ENCODE peak calls at places on chromosomes 11 and 22, in six cellular contexts. F, Z, K, O, E and V are unnamed samples. For H3K36me3, the result is how much of the 10 kb centered on the place peaks cover.

GRCh38 chr11:12177739-12178338 is 67.4 kb downstream of the MICAL2 start:
- DNase-seq in O (no peak), F (no peak), K (no peak), Z (peak), E (no peak), V (no peak)

GRCh38 chr11:12235945-12236743 is 125.8 kb downstream of the MICAL2 start:
- DNase-seq in O (peak), Z (peak), E (peak), F (no peak), K (peak), V (peak)

GRCh38 chr11:77372736-77373135 is 71.2 kb upstream of the GDPD4 start:
- DNase-seq in E (no peak), Z (no peak), O (no peak), F (no peak), K (no peak), V (no peak)

GRCh38 chr22:46067159-46068111 is 82.9 kb upstream of the PPARA start:
- DNase-seq in O (no peak), E (no peak), F (no peak), Z (no peak), K (peak), V (peak)

GRCh38 chr11:19193916-19194315 is 7.9 kb downstream of the CSRP3 start:
- DNase-seq in F (no peak), E (no peak), Z (no peak), K (peak), O (no peak), V (no peak)

GRCh38 chr11:59273008-59273841 is 60.5 kb upstream of the MPEG1 start:
- DNase-seq in F (peak), O (no peak), Z (no peak), K (no peak), E (no peak), V (peak)

GRCh38 chr22:41290262-41291221 is 4.6 kb upstream of the RANGAP1 start:
- DNase-seq in E (no peak), Z (peak), O (no peak), K (peak), F (no peak), V (no peak)

GRCh38 chr22:41380993-41381328 is 781 bp upstream of the TEF start:
- DNase-seq in O (no peak), Z (no peak), E (peak), F (peak), K (peak), V (peak)

GRCh38 chr11:35994421-35994820 is 50.6 kb downstream of the LDLRAD3 start:
- DNase-seq in E (no peak), O (no peak), K (no peak), Z (no peak), F (no peak), V (no peak)

GRCh38 chr22:27906241-27906640 is 12.8 kb downstream of the PITPNB start:
- DNase-seq in O (no peak), F (no peak), E (no peak), Z (no peak), K (no peak), V (no peak)

GRCh38 chr11:74321487-74322188 is 10.2 kb upstream of the P4HA3 start:
- DNase-seq in Z (peak), F (peak), K (peak), O (peak), E (no peak), V (peak)

GRCh38 chr11:13205446-13205845 is 72.1 kb upstream of the BMAL1 start:
- DNase-seq in Z (no peak), O (no peak), F (no peak), K (peak), E (no peak), V (no peak)

GRCh38 chr11:11408436-11409221 is 55.6 kb upstream of the CSNK2A3 start:
- DNase-seq in Z (no peak), F (no peak), O (no peak), E (no peak), K (no peak), V (no peak)

GRCh38 chr11:28448186-28448585 is 340.0 kb downstream of the METTL15 start:
- DNase-seq in F (no peak), O (no peak), Z (no peak), K (no peak), E (no peak), V (no peak)

GRCh38 chr11:13329670-13330401 is 52.2 kb downstream of the BMAL1 start:
- DNase-seq in O (no peak), F (no peak), E (no peak), K (no peak), Z (no peak), V (no peak)

GRCh38 chr11:95089620-95090542 is at the start of gene ENDOD1:
- DNase-seq in Z (peak), E (no peak), F (peak), O (no peak), K (peak), V (peak)

GRCh38 chr11:93123351-93123898 is 74.4 kb downstream of the SLC36A4 start:
- DNase-seq in Z (no peak), E (no peak), K (peak), O (no peak), F (peak), V (peak)

GRCh38 chr11:35688023-35688422 is 25.4 kb downstream of the TRIM44 start:
- DNase-seq in O (no peak), K (peak), E (no peak), F (no peak), Z (peak), V (no peak)

GRCh38 chr11:104970756-104971155 is 2.4 kb upstream of the CASP4 start:
- DNase-seq in E (no peak), O (no peak), Z (no peak), K (peak), F (no peak), V (no peak)

GRCh38 chr22:44309137-44309536 is 3.6 kb downstream of the SHISAL1 start:
- DNase-seq in K (peak), O (no peak), E (peak), Z (no peak), F (peak), V (no peak)

GRCh38 chr11:9758676-9759518 is 95.0 kb downstream of the SWAP70 start:
- DNase-seq in F (peak), O (no peak), E (peak), Z (peak), K (peak), V (peak)

GRCh38 chr11:11993814-11994213 is 14.6 kb downstream of the DKK3 start:
- DNase-seq in Z (peak), E (peak), O (no peak), K (peak), F (no peak), V (no peak)

GRCh38 chr11:73322111-73322985 is 14.3 kb downstream of the ARHGEF17 start:
- DNase-seq in E (no peak), K (peak), Z (no peak), F (no peak), O (no peak), V (no peak)

GRCh38 chr11:47538741-47539575 is 14.0 kb downstream of the CELF1 start:
- DNase-seq in F (no peak), E (no peak), O (no peak), Z (no peak), K (peak), V (no peak)

GRCh38 chr22:38737302-38738060 is 18.3 kb downstream of the SUN2 start:
- DNase-seq in K (no peak), Z (no peak), O (no peak), F (no peak), E (no peak), V (no peak)
- H3K36me3 ChIP-seq in K (under half), Z (under half), O (under half), F (under half), E (under half), V (under half)

DNA sequence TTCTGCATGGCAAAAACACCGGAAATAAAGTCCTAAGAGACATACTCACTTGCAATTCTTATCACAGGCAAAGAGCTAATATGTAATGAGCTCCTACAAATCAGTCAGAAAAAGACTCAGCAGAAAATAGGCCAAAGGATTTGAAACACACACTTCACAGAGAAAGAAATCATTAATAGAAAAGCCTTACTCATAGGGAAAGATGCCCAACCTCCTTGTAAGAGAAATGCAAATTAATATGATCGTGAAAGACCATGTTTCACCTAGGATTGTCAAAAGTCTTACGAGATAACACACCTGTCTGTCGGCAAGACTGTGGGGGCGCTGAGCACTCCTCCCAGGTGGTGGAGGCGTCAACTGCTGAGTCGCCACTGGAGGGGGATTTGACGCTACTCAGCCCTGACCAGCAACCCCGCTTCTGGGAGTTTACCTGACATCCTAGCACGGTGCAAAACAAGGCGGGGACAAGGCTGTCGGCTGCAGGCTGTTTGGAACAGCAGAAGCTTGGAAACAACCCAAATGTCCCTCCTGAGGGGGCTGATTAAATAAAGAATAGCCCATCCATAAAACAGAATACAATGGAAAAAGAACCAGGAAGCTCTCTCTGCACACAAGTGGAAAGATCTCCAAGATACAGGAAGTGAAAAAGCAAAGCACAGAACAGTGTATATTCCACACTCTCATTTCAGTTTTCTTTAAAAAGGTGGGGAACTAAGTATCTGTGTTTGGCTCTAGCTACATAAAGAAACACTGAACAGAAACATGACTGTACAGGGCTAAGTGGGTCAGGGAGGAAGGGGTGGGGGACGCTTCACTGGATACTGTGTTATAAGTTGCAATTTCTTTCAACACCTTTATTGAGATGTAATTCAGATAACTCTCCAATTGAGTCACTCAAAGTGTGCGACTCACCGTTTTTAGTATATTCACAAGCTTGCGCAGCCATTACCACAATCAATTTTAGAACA is 11.5 kb downstream of the CSNK1E start:
- DNase-seq in O (no peak), Z (peak), K (peak), E (no peak), F (peak), V (peak)
- H3K4me3 ChIP-seq in O (no peak), Z (no peak), K (no peak), E (no peak), F (no peak), V (no peak)

GRCh38 chr11:66313321-66314185 is 3.3 kb downstream of the CD248 start:
- DNase-seq in O (no peak), E (no peak), F (no peak), Z (no peak), K (no peak), V (no peak)
- H3K36me3 ChIP-seq in O (under half), E (under half), F (under half), Z (under half), K (under half), V (under half)

DNA sequence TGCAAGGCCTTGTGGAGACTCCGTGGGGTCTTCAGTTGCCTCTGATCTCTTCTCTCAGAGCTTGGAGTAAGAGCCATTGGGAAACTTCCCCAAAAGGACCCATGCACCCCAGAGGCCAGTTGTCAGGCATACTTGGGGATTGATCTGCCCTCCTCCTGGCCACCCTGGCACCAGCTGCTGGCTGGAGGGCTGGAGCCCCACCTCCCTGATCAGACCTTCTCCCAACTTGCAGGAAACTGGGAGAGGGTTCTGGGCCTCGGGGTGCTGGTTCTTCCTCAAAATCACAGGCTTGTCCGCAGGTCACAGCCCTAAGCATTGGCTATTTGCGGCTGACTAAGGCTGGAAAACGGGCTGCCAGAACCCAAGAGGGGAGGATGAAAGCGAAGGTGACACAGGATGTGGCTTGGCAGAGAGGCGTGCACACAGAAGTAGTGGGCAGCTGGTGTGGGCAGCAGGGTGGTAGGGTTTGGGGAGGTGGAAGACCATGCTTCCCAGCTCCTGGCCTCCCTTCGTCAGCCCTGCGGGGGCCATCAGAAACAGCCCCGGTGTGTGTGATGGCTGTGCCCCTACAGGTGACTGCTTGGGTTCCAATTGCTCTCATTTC is 1.3 kb upstream of the DGKZ start:
- DNase-seq in F (no peak), O (no peak), K (no peak), Z (no peak), E (no peak), V (no peak)
- H3K4me3 ChIP-seq in F (peak), O (no peak), K (peak), Z (no peak), E (no peak), V (no peak)

GRCh38 chr22:31442768-31443489 is 43.5 kb downstream of the DRG1 start:
- DNase-seq in F (no peak), E (no peak), Z (peak), O (no peak), K (no peak), V (no peak)
- H3K36me3 ChIP-seq in F (under half), E (half or more), Z (under half), O (under half), K (under half), V (under half)

GRCh38 chr11:72237112-72237931 is 6.7 kb downstream of the PHOX2A start:
- DNase-seq in O (no peak), F (no peak), K (no peak), Z (no peak), E (no peak), V (no peak)
- H3K4me3 ChIP-seq in O (no peak), F (no peak), K (no peak), Z (no peak), E (no peak), V (no peak)

GRCh38 chr11:70876685-70877084 is 375.7 kb downstream of the SHANK2 start:
- DNase-seq in K (no peak), Z (no peak), E (no peak), F (no peak), O (no peak), V (no peak)
- H3K36me3 ChIP-seq in K (under half), Z (under half), E (under half), F (under half), O (under half), V (under half)

DNA sequence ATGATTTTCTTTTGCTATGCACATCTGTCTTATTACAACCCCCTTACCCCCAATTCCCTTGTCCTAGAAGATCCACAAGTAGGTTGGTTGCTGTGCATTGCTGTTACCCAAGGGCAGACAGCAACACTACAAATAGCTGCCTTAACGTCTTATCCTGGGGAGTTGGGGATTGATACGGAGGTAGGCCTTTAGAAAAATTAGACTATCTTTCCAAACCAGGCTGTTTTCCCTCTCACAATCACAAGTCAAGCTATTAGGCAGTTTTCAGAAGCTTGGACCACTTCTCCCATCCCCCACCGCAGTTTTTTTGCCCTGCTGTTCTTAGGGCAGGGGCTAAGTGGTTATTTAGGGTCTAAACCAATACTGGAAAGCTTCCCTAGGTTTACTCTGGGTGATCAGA is 2.8 kb upstream of the PHLDB1 start:
- DNase-seq in E (no peak), O (no peak), F (no peak), K (no peak), Z (no peak), V (no peak)
- H3K4me3 ChIP-seq in E (no peak), O (no peak), F (no peak), K (no peak), Z (no peak), V (no peak)

GRCh38 chr11:209275-210121 is 2.0 kb downstream of the RIC8A start:
- DNase-seq in O (no peak), K (peak), F (peak), Z (peak), E (no peak), V (no peak)

GRCh38 chr11:207213-208176 is at the start of the genes BET1L and RIC8A:
- DNase-seq in K (peak), O (peak), F (peak), E (peak), Z (peak), V (peak)

GRCh38 chr11:206516-207212 is 535 bp downstream of the BET1L start:
- DNase-seq in Z (peak), F (peak), K (peak), O (no peak), E (no peak), V (peak)

GRCh38 chr11:208917-209260 is 1.4 kb downstream of the RIC8A start:
- DNase-seq in Z (no peak), K (peak), F (no peak), O (no peak), E (no peak), V (no peak)

DNA sequence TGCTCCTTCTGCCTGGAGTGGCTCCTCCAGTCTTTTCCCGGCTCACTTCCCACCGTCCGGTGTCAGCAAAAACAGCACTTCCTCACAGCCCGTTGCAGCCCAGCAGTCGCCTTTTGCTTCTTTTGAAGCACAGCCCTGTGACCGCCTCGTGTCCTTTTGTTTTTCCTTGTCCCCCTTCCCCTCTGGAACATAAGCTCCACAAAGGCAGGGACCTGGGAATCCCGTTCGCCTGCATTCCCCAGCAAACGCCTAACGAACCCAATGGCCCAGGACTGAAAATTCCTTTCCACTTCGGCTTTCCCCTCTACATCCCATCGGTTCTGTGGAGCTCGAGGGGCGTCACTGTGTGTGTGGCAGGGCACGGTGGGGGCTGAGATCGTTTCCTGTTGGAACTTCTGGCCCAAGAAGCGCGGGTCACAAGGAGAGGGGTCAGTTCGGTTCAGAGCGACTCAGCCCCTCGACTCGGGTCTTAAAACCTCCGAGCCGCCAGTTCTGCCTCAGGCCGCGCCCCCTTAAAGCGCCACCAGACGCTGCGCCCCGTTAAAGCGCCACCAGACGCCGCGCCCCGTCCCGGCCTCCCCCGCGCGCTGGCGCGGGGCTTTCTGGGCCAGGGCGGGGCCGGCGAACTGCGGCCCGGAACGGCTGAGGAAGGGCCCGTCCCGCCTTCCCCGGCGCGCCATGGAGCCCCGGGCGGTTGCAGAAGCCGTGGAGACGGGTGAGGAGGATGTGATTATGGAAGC is 839 bp downstream of the RIC8A start:
- DNase-seq in K (peak), O (no peak), Z (peak), E (peak), F (peak), V (peak)
- H3K36me3 ChIP-seq in K (under half), O (under half), Z (under half), E (half or more), F (under half), V (under half)